ENCODE peak calls at places on chromosomes 13 and 19, in four cellular contexts. S, F, I and W are unnamed samples.

GRCh38 chr19:57615346-57615745 is 1.3 kb downstream of the ZNF134 start:
- DNase-seq in S (no peak), F (no peak), I (no peak), W (no peak)

GRCh38 chr13:101838305-101838835 is 385.9 kb downstream of the ITGBL1 start:
- DNase-seq in S (no peak), F (no peak), I (no peak), W (no peak)

GRCh38 chr13:71644579-71644978 is 222.4 kb downstream of the DACH1 start:
- DNase-seq in S (no peak), F (no peak), I (no peak), W (no peak)

GRCh38 chr19:44596428-44597130 is 16.8 kb upstream of the IGSF23 start:
- DNase-seq in S (no peak), F (no peak), I (peak; percentile 86), W (no peak)

GRCh38 chr13:50290186-50290585 is 274.9 kb downstream of the KCNRG start:
- DNase-seq in S (no peak), F (no peak), I (no peak), W (no peak)

GRCh38 chr19:17415107-17415506 is 4.7 kb upstream of the MVB12A start:
- DNase-seq in S (peak; percentile 84), F (no peak), I (no peak), W (no peak)

GRCh38 chr19:5537870-5538269 is 29.9 kb downstream of the TINCR start:
- DNase-seq in S (no peak), F (no peak), I (no peak), W (no peak)

GRCh38 chr13:75437582-75438318 is 44.2 kb downstream of the TBC1D4 start:
- DNase-seq in S (no peak), F (no peak), I (no peak), W (no peak)

GRCh38 chr13:51807041-51807440 is 3.1 kb upstream of the DHRS12 start:
- DNase-seq in S (no peak), F (no peak), I (no peak), W (no peak)

GRCh38 chr19:5890099-5890498 is 13.5 kb downstream of the NDUFA11 start:
- DNase-seq in S (no peak), F (no peak), I (no peak), W (no peak)

GRCh38 chr19:40360020-40360686 is 11.7 kb downstream of the PLD3 start:
- DNase-seq in S (no peak), F (no peak), I (no peak), W (no peak)

GRCh38 chr13:113856716-113857065 is 7.2 kb downstream of the GAS6 start:
- DNase-seq in S (no peak), F (no peak), I (no peak), W (no peak)

GRCh38 chr19:50414850-50415660 is 3.7 kb upstream of the SPIB start:
- DNase-seq in S (peak; percentile 58), F (peak; percentile 63), I (peak; percentile 69), W (peak; percentile 89)

GRCh38 chr19:821976-822773 is 420 bp upstream of the PLPPR3 start:
- DNase-seq in S (no peak), F (no peak), I (no peak), W (peak; percentile 55)

GRCh38 chr19:32070101-32070500 is 275.3 kb upstream of the ZNF507 start:
- DNase-seq in S (no peak), F (no peak), I (no peak), W (no peak)

GRCh38 chr13:98216135-98216565 is 39.1 kb upstream of the RNF113B start:
- DNase-seq in S (peak; percentile 32), F (no peak), I (no peak), W (no peak)

GRCh38 chr13:51380269-51380668 is 40.8 kb downstream of the SERPINE3 start:
- DNase-seq in S (no peak), F (no peak), I (no peak), W (no peak)

GRCh38 chr19:1158885-1159448 is 15.1 kb downstream of the SBNO2 start:
- DNase-seq in S (no peak), F (no peak), I (no peak), W (no peak)

GRCh38 chr19:4502282-4503223 is 15.7 kb downstream of the PLIN4 start:
- DNase-seq in S (no peak), F (no peak), I (no peak), W (no peak)

GRCh38 chr19:50819636-50820035 is 4.0 kb downstream of the KLK1 start:
- DNase-seq in S (no peak), F (no peak), I (no peak), W (no peak)

GRCh38 chr13:28710161-28710560 is 8.6 kb downstream of the SLC46A3 start:
- DNase-seq in S (no peak), F (no peak), I (no peak), W (no peak)

GRCh38 chr13:43879323-43880181 is at the start of the genes CCDC122 and LACC1:
- DNase-seq in S (peak; percentile 76), F (peak; percentile 57), I (peak; percentile 83), W (peak; percentile 51)

GRCh38 chr13:110617326-110618072 is 2.2 kb downstream of the NAXD start:
- DNase-seq in S (peak; percentile 45), F (no peak), I (no peak), W (no peak)

GRCh38 chr13:106348032-106348431 is 187.4 kb downstream of the EFNB2 start:
- DNase-seq in S (no peak), F (no peak), I (no peak), W (no peak)

GRCh38 chr13:30409911-30410704 is 12.2 kb upstream of the UBE2L5 start:
- DNase-seq in S (peak; percentile 72), F (no peak), I (no peak), W (no peak)

GRCh38 chr19:41366089-41366488 is 2.1 kb upstream of the B9D2 start:
- DNase-seq in S (no peak), F (no peak), I (no peak), W (no peak)
- TF ChIP-seq CTCF in S (no peak), F (no peak), I (no peak), W (peak; percentile 43)

GRCh38 chr13:100611678-100612492 is 23.3 kb upstream of the GGACT start:
- DNase-seq in S (no peak), F (peak; percentile 16), I (no peak), W (no peak)
- TF ChIP-seq CTCF in S (no peak), F (no peak), I (no peak), W (no peak)

GRCh38 chr13:109500146-109500773 is 286.1 kb downstream of the IRS2 start:
- DNase-seq in S (no peak), F (no peak), I (no peak), W (no peak)
- TF ChIP-seq CTCF in S (no peak), F (no peak), I (no peak), W (peak; percentile 28)

GRCh38 chr19:54333586-54334298 is 5.2 kb downstream of the LILRA4 start:
- DNase-seq in S (no peak), F (no peak), I (no peak), W (no peak)
- TF ChIP-seq CTCF in S (no peak), F (no peak), I (no peak), W (no peak)

GRCh38 chr19:10228925-10229324 is 2.2 kb downstream of the S1PR2 start:
- DNase-seq in S (peak; percentile 34), F (no peak), I (peak; percentile 61), W (no peak)

GRCh38 chr19:10230904-10231623 is at the start of gene S1PR2:
- DNase-seq in S (peak; percentile 80), F (peak; percentile 47), I (peak; percentile 86), W (peak; percentile 75)

GRCh38 chr19:10228393-10228792 is 2.7 kb downstream of the S1PR2 start:
- DNase-seq in S (no peak), F (no peak), I (no peak), W (no peak)

GRCh38 chr19:10231624-10232228 is 595 bp upstream of the S1PR2 start:
- DNase-seq in S (no peak), F (no peak), I (no peak), W (no peak)

DNA sequence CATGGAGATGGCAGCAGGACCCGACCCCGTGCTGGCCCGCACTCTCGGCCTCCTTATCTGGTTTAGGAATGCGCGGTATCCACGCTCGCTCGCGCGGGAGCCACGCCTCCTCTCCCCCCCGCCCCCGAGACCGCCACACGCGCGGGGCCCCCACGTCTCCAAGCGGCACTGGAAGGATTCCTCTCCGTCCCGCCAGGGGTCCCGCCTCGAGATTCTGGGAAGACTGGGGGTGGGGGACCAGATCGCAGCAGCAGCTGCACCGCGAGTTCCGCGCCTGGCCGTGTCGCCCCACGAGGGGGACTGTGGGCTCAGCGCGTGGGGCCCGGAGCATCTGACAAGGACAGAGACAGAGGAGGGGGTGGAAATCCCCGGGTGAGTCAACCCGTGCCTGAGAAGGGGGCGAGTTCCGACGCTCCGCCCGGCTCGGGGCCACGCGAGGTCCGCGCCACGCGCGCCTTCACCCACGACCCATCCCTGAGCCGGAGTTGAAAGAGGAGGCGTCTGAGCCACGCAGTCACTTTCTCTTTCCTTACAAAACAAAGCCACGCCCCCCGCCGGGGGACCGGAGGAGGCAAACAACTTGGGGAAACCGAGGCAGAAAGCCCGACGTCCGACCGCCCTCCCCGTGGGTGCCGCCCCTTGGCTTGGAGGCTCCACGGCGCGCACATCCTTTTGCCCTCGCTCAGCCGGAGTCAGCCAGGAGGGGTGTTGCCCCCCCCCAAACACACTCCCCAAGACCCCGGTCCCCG is 802 bp downstream of the S1PR2 start:
- DNase-seq in S (peak; percentile 65), F (peak; percentile 25), I (peak; percentile 53), W (peak; percentile 51)
- TF ChIP-seq CTCF in S (no peak), F (no peak), I (peak; percentile 6), W (peak; percentile 28)

DNA sequence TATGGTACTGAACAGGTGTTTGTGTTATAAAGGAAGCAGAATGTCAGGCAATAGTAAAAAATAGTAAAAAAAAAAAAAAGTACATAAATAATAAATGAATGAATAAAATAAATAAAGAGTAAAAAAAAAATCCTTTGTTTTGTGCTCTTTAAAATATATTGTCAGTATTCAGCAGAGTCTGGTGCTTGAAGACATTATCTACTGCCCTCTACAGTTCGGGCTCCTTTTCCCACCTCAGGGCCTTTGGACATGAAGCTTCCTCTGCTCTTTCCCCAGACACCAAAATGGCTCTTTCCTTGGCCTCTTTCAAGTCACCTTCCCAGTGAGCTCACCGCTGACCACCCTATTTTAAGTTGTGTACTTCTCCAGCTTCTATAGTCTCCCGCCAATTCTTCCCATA is 137.5 kb downstream of the TNFRSF19 start:
- DNase-seq in S (no peak), F (no peak), I (no peak), W (no peak)
- TF ChIP-seq CTCF in S (no peak), F (no peak), I (no peak), W (peak; percentile 26)